ENCODE peak calls at places on chromosomes 3 and 15, in four cellular contexts. R is hepatocyte, M is GM12865, Q is OCI-LY7. I is an unnamed sample.

GRCh38 chr3:184496933-184497332 is 64.7 kb upstream of the EPHB3 start:
- DNase-seq in R (no peak), M (no peak), Q (no peak), I (no peak)

GRCh38 chr3:190124067-190124466 is 3.4 kb upstream of the P3H2 start:
- DNase-seq in Q (no peak), M (no peak), R (no peak), I (no peak)

GRCh38 chr15:72782993-72783562 is 480 bp downstream of the ADPGK start:
- DNase-seq in R (no peak), Q (peak; percentile 56), M (peak; percentile 84), I (no peak)

GRCh38 chr3:45929042-45929679 is 14.1 kb upstream of the CXCR6 start:
- DNase-seq in M (peak; percentile 75), Q (peak; percentile 48), R (peak; percentile 54), I (no peak)

GRCh38 chr3:171446801-171447578 is 13.2 kb downstream of the TNIK start:
- DNase-seq in R (peak; percentile 17), Q (no peak), M (no peak), I (no peak)

GRCh38 chr3:31495971-31496370 is 36.8 kb upstream of the STT3B start:
- DNase-seq in Q (no peak), R (no peak), M (no peak), I (no peak)

GRCh38 chr3:158728851-158729250 is 3.4 kb downstream of the RARRES1 start:
- DNase-seq in M (no peak), R (no peak), Q (no peak), I (no peak)

GRCh38 chr15:85383470-85384148 is 3.2 kb downstream of the AKAP13 start:
- DNase-seq in M (peak; percentile 32), R (no peak), Q (peak; percentile 63), I (no peak)

GRCh38 chr15:77650285-77650684 is 17.6 kb upstream of the LINGO1 start:
- DNase-seq in Q (peak; percentile 14), R (peak; percentile 37), M (no peak), I (no peak)

GRCh38 chr15:58228708-58229107 is 90.5 kb downstream of the AQP9 start:
- DNase-seq in Q (no peak), M (no peak), R (peak; percentile 27), I (no peak)

GRCh38 chr3:94032187-94032586 is 3.8 kb upstream of the STX19 start:
- DNase-seq in M (no peak), Q (no peak), R (no peak), I (no peak)

GRCh38 chr3:140501054-140501769 is 176.7 kb upstream of the TRIM42 start:
- DNase-seq in M (no peak), R (peak; percentile 13), Q (no peak), I (no peak)

GRCh38 chr15:28881170-28881569 is 4.6 kb upstream of the APBA2 start:
- DNase-seq in Q (no peak), R (no peak), M (no peak), I (peak; percentile 58)

GRCh38 chr3:66441124-66441523 is 59.7 kb downstream of the LRIG1 start:
- DNase-seq in R (no peak), Q (no peak), M (no peak), I (no peak)

GRCh38 chr3:176739169-176739568 is 458.1 kb downstream of the TBL1XR1 start:
- DNase-seq in Q (no peak), M (no peak), R (peak; percentile 40), I (peak; percentile 95)

GRCh38 chr15:51982013-51982769 is 10.6 kb upstream of the LEO1 start:
- DNase-seq in R (peak; percentile 67), M (peak; percentile 89), Q (peak; percentile 88), I (peak; percentile 77)

GRCh38 chr3:77392181-77392580 is 352.3 kb downstream of the ROBO2 start:
- DNase-seq in M (no peak), R (no peak), Q (no peak), I (no peak)

GRCh38 chr3:10226293-10226692 is 22.0 kb upstream of the TATDN2 start:
- DNase-seq in M (peak; percentile 76), R (no peak), Q (peak; percentile 83), I (no peak)

GRCh38 chr3:172029425-172030128 is 9.8 kb upstream of the FNDC3B start:
- DNase-seq in R (no peak), Q (no peak), M (no peak), I (no peak)

GRCh38 chr3:4340411-4341335 is 37.5 kb downstream of the SETMAR start:
- DNase-seq in Q (no peak), M (no peak), R (peak; percentile 13), I (no peak)

GRCh38 chr15:46921906-46922305 is 795.4 kb upstream of the SEMA6D start:
- DNase-seq in Q (no peak), R (no peak), M (no peak), I (no peak)

GRCh38 chr3:177731644-177732268 is 534.5 kb upstream of the TBL1XR1 start:
- DNase-seq in R (no peak), M (no peak), Q (no peak), I (no peak)

GRCh38 chr3:14762701-14763100 is 56.1 kb upstream of the FGD5 start:
- DNase-seq in R (no peak), M (no peak), Q (no peak), I (no peak)

GRCh38 chr3:87478716-87479115 is 202.3 kb upstream of the POU1F1 start:
- DNase-seq in Q (no peak), R (no peak), M (no peak), I (no peak)

GRCh38 chr3:167958141-167958540 is 137.6 kb downstream of the GOLIM4 start:
- DNase-seq in R (no peak), Q (no peak), M (no peak), I (no peak)

GRCh38 chr15:33154366-33155166 is 39.9 kb downstream of the FMN1 start:
- DNase-seq in R (no peak), M (no peak), Q (no peak), I (no peak)

GRCh38 chr3:189355481-189356201 is 183.9 kb downstream of the TPRG1 start:
- DNase-seq in Q (no peak), M (no peak), R (peak; percentile 28), I (no peak)

DNA sequence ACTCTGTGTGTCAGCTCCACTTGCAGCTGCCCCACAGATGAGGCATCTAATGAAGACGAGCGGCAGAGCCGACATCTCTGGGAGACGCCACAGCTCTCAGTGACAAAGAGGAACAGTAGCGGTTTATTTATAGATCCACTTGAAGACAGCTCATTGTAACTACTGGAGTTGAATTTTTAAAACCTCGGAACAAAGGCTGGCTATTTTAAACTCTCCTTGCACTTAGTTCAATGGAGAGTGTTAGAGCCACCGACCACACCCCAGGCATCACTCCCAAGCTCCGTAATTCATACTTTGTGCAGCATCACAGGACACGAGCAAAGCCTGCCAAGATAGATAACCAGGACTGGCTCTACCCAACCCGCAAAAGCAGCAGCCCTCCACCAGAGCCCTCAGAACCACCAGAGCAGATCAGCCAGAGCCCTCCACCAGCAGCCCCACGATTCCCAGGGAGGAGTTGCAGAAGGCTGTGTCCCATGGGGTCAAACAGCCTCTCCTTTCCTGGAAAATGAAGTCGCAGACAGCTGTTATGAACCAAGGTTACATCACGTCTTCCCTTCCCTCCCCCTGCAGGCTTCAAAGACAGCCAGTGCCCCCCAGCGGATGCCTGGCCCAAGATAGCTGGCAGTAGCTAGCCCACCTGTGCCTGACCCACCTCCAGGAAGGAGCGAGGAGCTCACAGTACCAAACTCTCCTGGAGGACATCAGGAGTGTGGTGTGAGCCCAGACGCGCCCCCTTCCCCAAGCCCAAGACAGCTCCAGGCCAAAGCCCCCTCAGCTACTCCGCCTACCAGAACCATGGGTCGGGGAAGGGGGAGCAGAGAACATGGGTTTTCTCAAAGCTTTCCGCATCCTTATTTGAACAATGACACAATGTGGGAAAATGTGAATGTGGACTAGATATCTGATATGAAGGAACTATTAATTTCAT is 45.7 kb downstream of the POC1A start:
- DNase-seq in Q (no peak), R (no peak), M (no peak), I (no peak)
- H3K4me3 ChIP-seq in Q (no peak overlapping the region), R (no peak overlapping the region), M (no peak overlapping the region), I (no peak overlapping the region)

DNA sequence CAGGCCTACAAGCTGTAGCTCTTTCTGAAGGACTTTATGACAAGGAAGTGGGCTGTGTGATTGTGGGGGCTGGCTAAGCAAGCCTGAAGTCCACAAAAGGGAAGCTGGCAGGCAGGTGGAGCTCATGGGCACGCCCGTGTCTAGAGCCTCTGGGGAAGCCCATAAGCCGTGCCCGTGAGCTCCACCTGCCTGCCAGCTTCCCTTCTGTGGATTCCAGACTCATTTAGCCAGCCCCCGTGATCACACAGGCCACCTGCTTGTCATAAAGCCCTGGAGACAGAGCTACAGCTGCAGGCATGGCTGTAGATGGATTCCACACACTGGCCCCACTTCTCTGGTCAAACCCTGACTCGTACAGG is 15.2 kb downstream of the EFCC1 start:
- DNase-seq in R (peak; percentile 44), Q (peak; percentile 90), M (peak; percentile 47), I (no peak)
- TF ChIP-seq CTCF in R (no peak), Q (peak; percentile 64), M (no peak), I (no peak)

GRCh38 chr3:150763841-150764483 is 993 bp upstream of the SIAH2 start:
- DNase-seq in M (peak; percentile 78), R (peak; percentile 85), Q (peak; percentile 67), I (no peak)

GRCh38 chr3:150765949-150766720 is 3.2 kb upstream of the SIAH2 start:
- DNase-seq in M (peak; percentile 84), R (no peak), Q (peak; percentile 56), I (no peak)

GRCh38 chr3:150766742-150767141 is 3.8 kb upstream of the SIAH2 start:
- DNase-seq in Q (no peak), R (no peak), M (no peak), I (no peak)

GRCh38 chr3:150763122-150763840 is at the start of gene SIAH2:
- DNase-seq in Q (peak; percentile 92), M (peak; percentile 97), R (peak; percentile 98), I (peak; percentile 73)

GRCh38 chr3:150764607-150765366 is 1.8 kb upstream of the SIAH2 start:
- DNase-seq in R (no peak), Q (no peak), M (no peak), I (no peak)
- H3K4me3 ChIP-seq in R (peak overlapping the region; percentile 71), Q (peak overlapping the region; percentile 78), M (peak overlapping the region; percentile 96), I (peak overlapping the region; percentile 59)

DNA sequence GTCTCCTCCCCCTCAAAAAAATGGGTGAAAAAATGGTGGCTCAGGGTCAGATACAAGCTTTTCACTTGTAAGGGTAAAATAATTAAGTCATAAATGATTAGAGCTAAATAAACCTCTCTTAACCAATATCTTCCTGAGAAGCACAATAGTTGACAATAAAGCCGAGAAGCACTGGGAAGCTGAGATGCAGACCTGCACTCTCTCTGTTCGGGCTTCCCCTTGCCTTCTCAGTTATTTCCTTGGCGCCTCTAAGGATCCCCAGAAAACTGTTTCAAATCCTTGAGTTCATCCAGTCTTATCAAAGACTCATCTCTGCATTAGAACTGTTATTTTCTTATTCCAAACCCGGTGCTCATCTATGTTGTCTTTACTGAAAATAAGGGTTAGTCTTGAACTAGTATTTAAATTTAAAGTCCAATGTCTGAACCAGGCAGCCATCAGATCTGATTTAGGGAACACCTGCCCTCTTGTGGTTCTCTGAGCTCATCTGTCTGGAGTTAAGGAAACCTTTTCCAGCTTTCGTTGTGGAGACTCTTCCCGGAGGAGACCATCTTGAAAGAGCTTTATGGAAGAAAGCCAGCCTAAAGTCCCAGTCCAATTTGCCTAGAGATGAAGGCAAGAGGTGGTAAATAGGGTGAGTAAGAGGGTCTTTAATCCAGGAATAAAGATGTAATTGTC is 256.4 kb upstream of the MCTP2 start:
- DNase-seq in Q (no peak), R (peak; percentile 81), M (no peak), I (no peak)
- TF ChIP-seq CTCF in Q (peak; percentile 40), R (peak; percentile 78), M (no peak), I (peak; percentile 71)